ENCODE peak calls at places on chromosomes 16 and 17, in seven cellular contexts. N is stimulated activated CD8-positive, alpha-beta memory T cell treated with anti-CD3 and anti-CD28 coated beads, Interleukin-4, amount 100 ng/mL, for 24 hours; Z is prostate gland; U is T-helper 9 cell; E is neural crest cell; F is EL; J is cerebellum. P is an unnamed sample.

GRCh38 chr16:85424260-85425060 is 188.7 kb upstream of the GSE1 start:
- DNase-seq in U (no peak), J (peak; percentile 73), E (no peak), Z (no peak), F (no peak), N (no peak), P (no peak)

GRCh38 chr17:76200354-76200753 is 39.9 kb downstream of the RNF157 start:
- DNase-seq in F (no peak), E (no peak), J (no peak), U (no peak), Z (no peak), N (no peak), P (no peak)

GRCh38 chr17:5220074-5220473 is 14.6 kb downstream of the SCIMP start:
- DNase-seq in N (no peak), J (no peak), E (no peak), F (no peak), U (no peak), Z (no peak), P (no peak)

GRCh38 chr16:85225291-85225690 is 113.0 kb upstream of the CIBAR2 start:
- DNase-seq in F (no peak), Z (no peak), E (no peak), N (no peak), J (no peak), U (no peak), P (no peak)

GRCh38 chr16:30786115-30786935 is 680 bp downstream of the ZNF629 start:
- DNase-seq in Z (no peak), U (no peak), E (peak; percentile 40), F (peak; percentile 71), J (peak; percentile 23), N (no peak), P (no peak)

GRCh38 chr16:14056970-14057369 is 14.1 kb upstream of the MRTFB start:
- DNase-seq in E (no peak), J (no peak), F (peak; percentile 68), U (no peak), N (no peak), Z (no peak), P (no peak)

GRCh38 chr17:27471321-27472269 is 15.3 kb downstream of the KSR1 start:
- DNase-seq in E (no peak), N (peak; percentile 71), J (no peak), U (peak; percentile 46), F (peak; percentile 33), Z (no peak), P (no peak)

GRCh38 chr16:86557587-86557986 is 2.6 kb upstream of the MTHFSD start:
- DNase-seq in E (no peak), Z (no peak), U (no peak), J (no peak), F (no peak), N (no peak), P (no peak)

GRCh38 chr17:35612924-35613521 is 25.9 kb downstream of the AP2B1 start:
- DNase-seq in N (peak; percentile 4), Z (peak; percentile 26), F (peak; percentile 52), U (no peak), J (peak; percentile 12), E (peak; percentile 48), P (peak; percentile 37)

GRCh38 chr16:68146583-68146982 is 61.4 kb downstream of the NFATC3 start:
- DNase-seq in U (no peak), Z (no peak), N (no peak), E (no peak), F (no peak), J (no peak), P (no peak)

GRCh38 chr16:80210787-80211186 is 330.0 kb upstream of the DYNLRB2 start:
- DNase-seq in U (no peak), N (no peak), E (no peak), J (peak; percentile 64), Z (no peak), F (no peak), P (no peak)

GRCh38 chr17:56679148-56679766 is 85.8 kb downstream of the NOG start:
- DNase-seq in J (peak; percentile 34), F (peak; percentile 53), E (peak; percentile 11), N (no peak), U (no peak), Z (no peak), P (no peak)

GRCh38 chr16:75074920-75075687 is 41.5 kb downstream of the LDHD start:
- DNase-seq in N (peak; percentile 61), E (no peak), J (peak; percentile 67), Z (no peak), U (peak; percentile 74), F (no peak), P (no peak)

GRCh38 chr16:82936941-82937551 is 310.3 kb downstream of the CDH13 start:
- DNase-seq in F (peak; percentile 45), J (no peak), E (no peak), N (no peak), Z (no peak), U (no peak), P (peak; percentile 73)

GRCh38 chr17:74959826-74960738 is 12.5 kb downstream of the HID1 start:
- DNase-seq in U (no peak), J (no peak), E (no peak), F (peak; percentile 41), N (no peak), Z (no peak), P (no peak)

GRCh38 chr16:27724491-27724878 is 174.5 kb downstream of the KATNIP start:
- DNase-seq in F (no peak), U (no peak), N (no peak), Z (peak; percentile 26), E (no peak), J (peak; percentile 70), P (no peak)

GRCh38 chr16:56317998-56318912 is 107.1 kb downstream of the AMFR start:
- DNase-seq in Z (peak; percentile 75), U (peak; percentile 75), E (peak; percentile 93), N (peak; percentile 69), F (peak; percentile 70), J (peak; percentile 93), P (peak; percentile 60)

GRCh38 chr17:8158267-8159031 is 4.3 kb downstream of the VAMP2 start:
- DNase-seq in E (peak; percentile 97), N (peak; percentile 77), U (peak; percentile 90), J (peak; percentile 85), F (peak; percentile 87), Z (peak; percentile 90), P (peak; percentile 64)

GRCh38 chr17:75625813-75626486 is 7.3 kb upstream of the SMIM5 start:
- DNase-seq in F (no peak), U (no peak), J (peak; percentile 53), N (no peak), E (peak; percentile 64), Z (no peak), P (no peak)

GRCh38 chr16:23527961-23528634 is 17.8 kb upstream of the GGA2 start:
- DNase-seq in F (no peak), E (no peak), U (no peak), N (no peak), J (no peak), Z (no peak), P (no peak)

GRCh38 chr17:39450051-39450450 is 1.0 kb downstream of the MED1 start:
- DNase-seq in U (no peak), Z (no peak), E (no peak), N (no peak), J (no peak), F (no peak), P (no peak)

GRCh38 chr16:49712567-49712966 is 143.3 kb downstream of the ZNF423 start:
- DNase-seq in J (no peak), E (no peak), Z (no peak), F (no peak), N (no peak), U (no peak), P (no peak)

GRCh38 chr16:68236804-68237242 is 896 bp upstream of the ESRP2 start:
- DNase-seq in Z (peak; percentile 30), U (no peak), J (peak; percentile 46), E (no peak), N (no peak), F (no peak), P (no peak)

GRCh38 chr16:31138621-31139578 is 3.4 kb upstream of the PRSS8 start:
- DNase-seq in F (peak; percentile 89), N (no peak), E (no peak), U (no peak), Z (peak; percentile 64), J (no peak), P (peak; percentile 78)

GRCh38 chr17:40366076-40366860 is 1.7 kb upstream of the GJD3 start:
- DNase-seq in E (no peak), N (no peak), U (no peak), Z (no peak), F (no peak), J (no peak), P (no peak)

GRCh38 chr16:58413359-58413758 is 21.1 kb downstream of the GINS3 start:
- DNase-seq in N (no peak), Z (no peak), E (no peak), J (no peak), U (no peak), F (peak; percentile 33), P (no peak)

GRCh38 chr16:3035972-3036725 is 595 bp downstream of the BICDL2 start:
- DNase-seq in Z (no peak), N (no peak), U (no peak), J (no peak), F (no peak), E (no peak), P (no peak)

GRCh38 chr16:89001117-89002027 is 24.4 kb upstream of the CBFA2T3 start:
- DNase-seq in E (no peak), N (no peak), Z (no peak), U (no peak), J (no peak), F (no peak), P (no peak)

GRCh38 chr17:42618442-42619150 is 9.1 kb downstream of the TUBG1 start:
- DNase-seq in Z (peak; percentile 63), E (no peak), U (no peak), F (peak; percentile 20), J (no peak), N (no peak), P (peak; percentile 68)

GRCh38 chr16:31071861-31072260 is 2.2 kb downstream of the ZNF668 start:
- DNase-seq in U (no peak), E (no peak), F (peak; percentile 68), Z (no peak), J (no peak), N (no peak), P (peak; percentile 65)

GRCh38 chr17:36578671-36579070 is 13.0 kb upstream of the DHRS11 start:
- DNase-seq in U (no peak), N (no peak), E (no peak), Z (no peak), F (no peak), J (no peak), P (no peak)

GRCh38 chr17:44078412-44078811 is 7.9 kb downstream of the G6PC3 start:
- DNase-seq in F (no peak), N (no peak), J (no peak), E (no peak), Z (no peak), U (no peak), P (no peak)

GRCh38 chr17:82237746-82238561 is 9.1 kb downstream of the SLC16A3 start:
- DNase-seq in U (no peak), J (no peak), Z (no peak), N (no peak), F (no peak), E (no peak), P (no peak)